ENCODE peak calls at places on chromosomes 1 and 21, in eight cellular contexts. One of them, this sample, is unnamed.

GRCh38 chr1:113874017-113874879 is 2.7 kb upstream of the PTPN22 start:
- DNase-seq in IMR-90: peak; percentile 8
- DNase-seq in A673: no peak
- DNase-seq in ELR: peak; percentile 32
- DNase-seq in heart right ventricle: no peak
- DNase-seq in type B pancreatic cell: no peak
- DNase-seq in T-helper 2 cell: no peak
- DNase-seq in AG09309: no peak
- DNase-seq in this sample: no peak

GRCh38 chr1:6222644-6223043 is 13.1 kb downstream of the ICMT start:
- DNase-seq in ELR: no peak
- DNase-seq in type B pancreatic cell: no peak
- DNase-seq in IMR-90: peak; percentile 31
- DNase-seq in T-helper 2 cell: no peak
- DNase-seq in A673: no peak
- DNase-seq in AG09309: no peak
- DNase-seq in heart right ventricle: peak; percentile 91
- DNase-seq in this sample: no peak

GRCh38 chr1:240455228-240455821 is 156.6 kb downstream of the GREM2 start:
- DNase-seq in AG09309: no peak
- DNase-seq in A673: peak; percentile 8
- DNase-seq in type B pancreatic cell: no peak
- DNase-seq in T-helper 2 cell: no peak
- DNase-seq in heart right ventricle: no peak
- DNase-seq in ELR: peak; percentile 45
- DNase-seq in IMR-90: peak; percentile 22
- DNase-seq in this sample: no peak

GRCh38 chr21:40200962-40201361 is 333.7 kb downstream of the PCP4 start:
- DNase-seq in T-helper 2 cell: no peak
- DNase-seq in IMR-90: no peak
- DNase-seq in ELR: no peak
- DNase-seq in AG09309: no peak
- DNase-seq in A673: no peak
- DNase-seq in type B pancreatic cell: no peak
- DNase-seq in heart right ventricle: no peak
- DNase-seq in this sample: no peak

GRCh38 chr1:185017338-185017737 is 28.0 kb upstream of the RNF2 start:
- DNase-seq in T-helper 2 cell: no peak
- DNase-seq in AG09309: peak; percentile 80
- DNase-seq in type B pancreatic cell: no peak
- DNase-seq in heart right ventricle: no peak
- DNase-seq in A673: no peak
- DNase-seq in ELR: peak; percentile 93
- DNase-seq in IMR-90: peak; percentile 94
- DNase-seq in this sample: peak; percentile 43

GRCh38 chr1:88678405-88678804 is 5.7 kb upstream of the PKN2 start:
- DNase-seq in T-helper 2 cell: no peak
- DNase-seq in type B pancreatic cell: no peak
- DNase-seq in ELR: no peak
- DNase-seq in heart right ventricle: no peak
- DNase-seq in IMR-90: no peak
- DNase-seq in AG09309: no peak
- DNase-seq in A673: peak; percentile 6
- DNase-seq in this sample: no peak

GRCh38 chr1:3219005-3219724 is 150.2 kb downstream of the PRDM16 start:
- DNase-seq in heart right ventricle: peak; percentile 81
- DNase-seq in AG09309: peak; percentile 23
- DNase-seq in T-helper 2 cell: no peak
- DNase-seq in ELR: no peak
- DNase-seq in type B pancreatic cell: no peak
- DNase-seq in IMR-90: no peak
- DNase-seq in A673: no peak
- DNase-seq in this sample: no peak

GRCh38 chr1:22830131-22830566 is 119.5 kb downstream of the EPHB2 start:
- DNase-seq in ELR: no peak
- DNase-seq in type B pancreatic cell: no peak
- DNase-seq in heart right ventricle: no peak
- DNase-seq in IMR-90: no peak
- DNase-seq in T-helper 2 cell: no peak
- DNase-seq in AG09309: no peak
- DNase-seq in A673: peak; percentile 14
- DNase-seq in this sample: no peak

GRCh38 chr1:209646558-209646957 is 5.7 kb downstream of the LAMB3 start:
- DNase-seq in heart right ventricle: no peak
- DNase-seq in AG09309: no peak
- DNase-seq in type B pancreatic cell: no peak
- DNase-seq in T-helper 2 cell: no peak
- DNase-seq in IMR-90: peak; percentile 63
- DNase-seq in ELR: peak; percentile 71
- DNase-seq in A673: no peak
- DNase-seq in this sample: no peak

GRCh38 chr1:201266774-201267173 is 16.5 kb upstream of the PKP1 start:
- DNase-seq in IMR-90: peak; percentile 95
- DNase-seq in A673: peak; percentile 94
- DNase-seq in T-helper 2 cell: no peak
- DNase-seq in heart right ventricle: no peak
- DNase-seq in ELR: peak; percentile 97
- DNase-seq in AG09309: peak; percentile 87
- DNase-seq in type B pancreatic cell: peak; percentile 10
- DNase-seq in this sample: peak; percentile 82

GRCh38 chr1:244807138-244807537 is 28.3 kb upstream of the COX20 start:
- DNase-seq in IMR-90: no peak
- DNase-seq in heart right ventricle: no peak
- DNase-seq in ELR: no peak
- DNase-seq in A673: peak; percentile 78
- DNase-seq in T-helper 2 cell: no peak
- DNase-seq in type B pancreatic cell: no peak
- DNase-seq in AG09309: no peak
- DNase-seq in this sample: no peak

GRCh38 chr1:158076461-158076860 is 83.0 kb downstream of the KIRREL1 start:
- DNase-seq in IMR-90: peak; percentile 12
- DNase-seq in AG09309: no peak
- DNase-seq in heart right ventricle: no peak
- DNase-seq in ELR: no peak
- DNase-seq in type B pancreatic cell: no peak
- DNase-seq in T-helper 2 cell: no peak
- DNase-seq in A673: no peak
- DNase-seq in this sample: no peak

GRCh38 chr1:25771246-25772114 is 28.5 kb upstream of the SELENON start:
- DNase-seq in type B pancreatic cell: no peak
- DNase-seq in A673: peak; percentile 67
- DNase-seq in T-helper 2 cell: no peak
- DNase-seq in AG09309: no peak
- DNase-seq in IMR-90: peak; percentile 5
- DNase-seq in ELR: no peak
- DNase-seq in heart right ventricle: peak; percentile 66
- DNase-seq in this sample: no peak

GRCh38 chr1:22418852-22419480 is 32.7 kb upstream of the ZBTB40 start:
- DNase-seq in heart right ventricle: peak; percentile 24
- DNase-seq in AG09309: no peak
- DNase-seq in IMR-90: peak; percentile 59
- DNase-seq in T-helper 2 cell: no peak
- DNase-seq in A673: peak; percentile 33
- DNase-seq in type B pancreatic cell: no peak
- DNase-seq in ELR: peak; percentile 45
- DNase-seq in this sample: no peak

GRCh38 chr1:228287541-228288425 is 79.9 kb downstream of the OBSCN start:
- DNase-seq in heart right ventricle: no peak
- DNase-seq in IMR-90: no peak
- DNase-seq in type B pancreatic cell: no peak
- DNase-seq in T-helper 2 cell: peak; percentile 4
- DNase-seq in ELR: no peak
- DNase-seq in AG09309: no peak
- DNase-seq in A673: no peak
- DNase-seq in this sample: no peak

GRCh38 chr1:208803371-208803811 is 559.2 kb upstream of the PLXNA2 start:
- DNase-seq in type B pancreatic cell: no peak
- DNase-seq in AG09309: no peak
- DNase-seq in A673: no peak
- DNase-seq in T-helper 2 cell: no peak
- DNase-seq in IMR-90: no peak
- DNase-seq in heart right ventricle: no peak
- DNase-seq in ELR: no peak
- DNase-seq in this sample: no peak

This sample was measured in amniotic stem cell.